ENCODE peak calls at places on chromosomes 13 and 19, in nine cellular contexts. B, O, L, A, G, J, X, S and W are unnamed samples.

GRCh38 chr13:24202215-24202614 is 41.7 kb downstream of the SPATA13 start:
- DNase-seq in J (no peak), G (no peak), L (no peak), A (no peak), S (no peak), B (peak; percentile 53), X (no peak), O (no peak), W (no peak)

GRCh38 chr13:106417467-106418110 is 117.9 kb downstream of the EFNB2 start:
- DNase-seq in L (no peak), X (no peak), J (no peak), G (peak; percentile 17), B (no peak), A (no peak), S (no peak), O (no peak), W (no peak)

GRCh38 chr19:38024991-38025716 is 118.1 kb downstream of the SIPA1L3 start:
- DNase-seq in B (no peak), G (no peak), X (no peak), L (no peak), J (no peak), S (no peak), O (no peak), A (no peak), W (no peak)

GRCh38 chr19:29547361-29547960 is 21.7 kb downstream of the VSTM2B start:
- DNase-seq in S (no peak), O (no peak), B (peak; percentile 13), G (no peak), A (no peak), J (no peak), X (peak; percentile 21), L (no peak), W (no peak)

GRCh38 chr13:33742321-33742720 is 75.6 kb upstream of the RFC3 start:
- DNase-seq in A (no peak), O (no peak), B (no peak), G (no peak), L (no peak), X (no peak), J (no peak), S (no peak), W (no peak)

GRCh38 chr13:33932765-33933406 is 114.9 kb downstream of the RFC3 start:
- DNase-seq in G (no peak), J (no peak), S (no peak), B (no peak), X (no peak), L (no peak), A (no peak), O (no peak), W (peak; percentile 25)

GRCh38 chr19:36524617-36525016 is 3.5 kb downstream of the ZNF260 start:
- DNase-seq in G (no peak), L (no peak), O (no peak), S (no peak), J (no peak), X (no peak), A (no peak), B (no peak), W (no peak)

GRCh38 chr13:97282705-97283104 is 60.6 kb downstream of the MBNL2 start:
- DNase-seq in L (no peak), B (no peak), J (no peak), A (no peak), S (no peak), O (no peak), G (no peak), X (no peak), W (no peak)

GRCh38 chr19:33377586-33378475 is 4.3 kb downstream of the CEBPG start:
- DNase-seq in S (no peak), A (no peak), J (no peak), G (peak; percentile 46), X (no peak), B (no peak), L (no peak), O (no peak), W (no peak)

GRCh38 chr13:55013051-55013450 is 1984.4 kb downstream of the OLFM4 start:
- DNase-seq in X (no peak), S (no peak), G (no peak), J (no peak), B (no peak), A (no peak), L (no peak), O (no peak), W (no peak)

GRCh38 chr19:15161028-15161984 is 39.5 kb downstream of the NOTCH3 start:
- DNase-seq in J (no peak), L (peak; percentile 39), G (peak; percentile 46), S (no peak), A (no peak), X (no peak), B (no peak), O (no peak), W (peak; percentile 47)

GRCh38 chr13:74040200-74040599 is 94.0 kb downstream of the KLF12 start:
- DNase-seq in B (peak; percentile 62), A (peak; percentile 58), S (no peak), G (no peak), L (peak; percentile 34), X (no peak), O (peak; percentile 65), J (no peak), W (peak; percentile 55)

GRCh38 chr19:46860846-46861690 is at the start of gene ARHGAP35:
- DNase-seq in O (peak; percentile 70), L (peak; percentile 93), B (peak; percentile 89), X (peak; percentile 72), S (peak; percentile 46), A (no peak), J (no peak), G (no peak), W (peak; percentile 85)

GRCh38 chr13:29703421-29703820 is 107.9 kb upstream of the SLC7A1 start:
- DNase-seq in B (no peak), S (no peak), A (no peak), L (no peak), G (no peak), X (no peak), O (no peak), J (no peak), W (peak; percentile 63)

GRCh38 chr13:111853766-111854165 is 213.2 kb upstream of the SOX1 start:
- DNase-seq in B (no peak), S (no peak), A (no peak), L (no peak), X (no peak), J (peak; percentile 91), G (no peak), O (no peak), W (no peak)

GRCh38 chr13:98278068-98278619 is 101.1 kb upstream of the RNF113B start:
- DNase-seq in L (no peak), S (no peak), G (no peak), O (no peak), X (no peak), B (no peak), A (no peak), J (no peak), W (no peak)

DNA sequence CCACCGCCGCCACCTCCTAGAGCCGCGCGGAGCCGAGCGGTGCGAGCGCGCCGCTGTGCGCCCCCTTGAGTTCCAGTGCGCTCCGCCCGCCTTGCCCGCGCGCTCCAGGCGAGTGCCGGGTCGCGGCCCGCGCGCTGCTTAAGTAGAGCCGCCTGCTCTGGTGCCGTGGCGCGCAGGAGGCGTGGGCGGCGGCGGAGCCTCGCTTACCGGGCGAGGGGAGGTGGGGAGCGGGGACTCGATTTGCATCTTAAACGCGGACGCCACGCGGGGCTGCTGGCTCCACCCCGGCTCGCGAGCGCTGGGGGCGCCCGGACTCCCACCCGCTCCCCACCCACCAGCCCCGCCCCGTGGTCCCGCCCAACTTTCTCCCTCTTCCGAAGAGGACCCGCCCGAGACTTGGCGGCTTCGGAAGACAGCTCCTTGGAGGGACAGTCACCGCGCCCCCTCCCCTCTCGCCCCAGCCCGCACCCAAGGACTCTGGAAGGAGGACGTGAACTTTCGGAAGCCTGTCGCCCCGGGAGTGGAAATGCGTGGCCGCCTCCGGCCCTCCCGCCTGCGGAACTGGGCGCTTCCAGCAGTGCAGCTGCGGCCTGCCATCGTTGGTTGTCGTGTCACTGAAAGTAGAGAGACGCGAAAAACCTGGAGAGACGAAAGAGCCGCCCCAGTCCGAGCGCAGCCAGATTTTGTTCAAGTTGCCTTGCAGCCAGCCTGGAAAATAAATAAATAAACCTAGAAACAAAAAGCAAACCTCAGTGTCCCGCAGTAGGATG is at the start of gene KCTD12:
- DNase-seq in S (peak; percentile 86), L (peak; percentile 94), J (peak; percentile 98), O (peak; percentile 93), A (peak; percentile 19), B (peak; percentile 73), G (peak; percentile 83), X (peak; percentile 95), W (peak; percentile 93)
- TF ChIP-seq CTCF in S (no peak), L (peak; percentile 8), J (peak; percentile 33), O (peak; percentile 29), A (peak; percentile 56), B (no peak), G (peak; percentile 19), X (peak; percentile 31), W (peak; percentile 19)

GRCh38 chr19:7916908-7917291 is 2.3 kb downstream of the TGFBR3L start:
- DNase-seq in B (no peak), J (no peak), G (no peak), L (no peak), X (no peak), S (peak; percentile 13), A (no peak), O (no peak), W (no peak)
- H3K4me3 ChIP-seq in B (peak overlapping the region; percentile 49), J (peak overlapping the region; percentile 62), G (peak overlapping the region; percentile 43), L (no peak overlapping the region), X (peak overlapping the region; percentile 43), S (no peak overlapping the region), A (peak overlapping the region; percentile 30), O (peak overlapping the region; percentile 33), W (no peak overlapping the region)

DNA sequence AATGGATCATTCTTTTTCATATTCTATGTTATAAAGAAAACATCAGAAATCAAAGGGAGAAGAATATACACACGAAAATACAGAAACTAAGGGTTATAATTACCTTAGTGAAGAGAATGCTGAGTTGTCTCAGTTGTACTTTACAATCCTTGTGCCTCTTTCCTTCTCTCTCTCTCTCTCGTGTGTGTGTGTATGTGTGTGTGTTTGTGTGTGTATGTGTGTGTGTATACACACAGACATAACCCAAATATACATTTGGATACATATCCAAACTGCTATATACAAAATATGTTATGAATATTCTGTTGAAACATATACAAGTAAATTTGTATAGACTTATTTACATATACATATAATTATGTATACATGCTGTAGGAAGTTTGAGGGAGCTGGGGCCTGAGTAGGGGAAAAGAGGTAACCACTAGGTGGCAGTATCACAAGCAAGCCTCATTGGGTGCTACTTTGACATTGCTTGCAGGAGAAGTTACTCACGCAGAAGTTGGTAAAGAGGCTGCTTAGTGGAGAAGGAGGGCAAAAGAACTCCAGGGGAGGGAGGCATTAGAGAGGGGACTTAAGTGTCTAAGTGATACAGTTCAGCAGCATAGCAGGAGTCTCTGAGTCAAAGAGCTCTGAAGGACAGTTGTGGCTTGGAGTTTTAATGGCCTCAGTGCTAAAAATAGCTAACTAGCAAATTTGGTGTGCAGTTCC is 465.1 kb upstream of the PCDH20 start:
- DNase-seq in O (peak; percentile 65), S (no peak), A (peak; percentile 27), G (no peak), L (peak; percentile 16), B (no peak), X (no peak), J (no peak), W (peak; percentile 14)
- TF ChIP-seq CTCF in O (peak; percentile 49), S (peak; percentile 17), A (peak; percentile 9), G (peak; percentile 43), L (peak; percentile 39), B (peak; percentile 25), X (peak; percentile 55), J (no peak), W (peak; percentile 51)

DNA sequence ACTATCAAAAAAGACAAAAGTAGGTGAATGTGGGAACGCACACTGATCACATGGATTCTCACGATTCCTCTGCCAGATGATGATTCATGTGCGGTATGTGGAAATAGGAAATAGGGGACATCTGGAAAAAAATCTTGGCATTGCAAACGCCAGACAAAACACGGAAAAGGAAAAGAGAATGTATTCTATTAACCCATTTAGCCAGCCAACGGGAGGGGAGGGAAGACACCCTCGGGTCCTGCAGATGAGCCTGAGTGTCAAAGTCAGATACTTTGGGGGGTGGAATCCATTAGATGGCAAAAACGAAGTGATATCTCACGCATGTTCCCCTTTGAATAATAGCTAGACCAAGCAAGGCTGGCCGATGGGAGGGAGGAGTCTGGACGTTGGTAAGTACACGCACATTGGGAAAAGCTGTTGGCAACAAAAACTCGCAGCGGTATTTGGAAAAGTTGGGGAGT is 73.7 kb downstream of the COL4A1 start:
- DNase-seq in J (peak; percentile 93), A (no peak), G (peak; percentile 92), O (no peak), B (no peak), X (no peak), L (peak; percentile 95), S (no peak), W (peak; percentile 92)
- H3K4me3 ChIP-seq in J (peak overlapping the region; percentile 35), A (no peak overlapping the region), G (peak overlapping the region; percentile 51), O (no peak overlapping the region), B (no peak overlapping the region), X (peak overlapping the region; percentile 23), L (no peak overlapping the region), S (no peak overlapping the region), W (peak overlapping the region; percentile 20)